ENCODE peak calls at places on chromosome 15, in eight cellular contexts. C is GM06990; E is pulmonary artery endothelial cell; B is psoas muscle; A is KBM-7; H is activated naive CD4-positive, alpha-beta T cell treated with Interleukin-2 at 50 U/mL for 16 hours; U is T-helper 2 cell; K is AG09319. R is an unnamed sample.

GRCh38 chr15:66108483-66109270 is 144.9 kb downstream of the MEGF11 start:
- DNase-seq in C (no peak), E (no peak), B (no peak), A (no peak), H (no peak), U (no peak), K (no peak), R (no peak)

GRCh38 chr15:52790941-52791751 is 1.0 kb upstream of the ONECUT1 start:
- DNase-seq in C (no peak), E (no peak), B (no peak), A (no peak), H (no peak), U (no peak), K (no peak), R (no peak)

GRCh38 chr15:79811406-79812405 is 85.1 kb downstream of the MTHFS start:
- DNase-seq in C (no peak), E (no peak), B (peak), A (no peak), H (no peak), U (no peak), K (peak), R (peak)

GRCh38 chr15:74036271-74037170 is 42.0 kb downstream of the PML start:
- DNase-seq in C (no peak), E (peak), B (no peak), A (peak), H (no peak), U (no peak), K (no peak), R (peak)

GRCh38 chr15:77025941-77026411 is 31.1 kb downstream of the PSTPIP1 start:
- DNase-seq in C (no peak), E (no peak), B (no peak), A (no peak), H (peak), U (no peak), K (no peak), R (no peak)

GRCh38 chr15:48802867-48803266 is 8.0 kb downstream of the CEP152 start:
- DNase-seq in C (no peak), E (no peak), B (no peak), A (no peak), H (no peak), U (no peak), K (peak), R (no peak)

GRCh38 chr15:69200773-69201745 is 40.6 kb downstream of the GLCE start:
- DNase-seq in C (no peak), E (no peak), B (no peak), A (no peak), H (no peak), U (no peak), K (no peak), R (no peak)

GRCh38 chr15:35697549-35698299 is 151.8 kb upstream of the DPH6 start:
- DNase-seq in C (no peak), E (peak), B (no peak), A (no peak), H (no peak), U (no peak), K (no peak), R (no peak)

GRCh38 chr15:87268675-87269074 is 987.9 kb downstream of the NTRK3 start:
- DNase-seq in C (no peak), E (no peak), B (no peak), A (no peak), H (no peak), U (no peak), K (no peak), R (no peak)

GRCh38 chr15:60721706-60722105 is 242.8 kb upstream of the ICE2 start:
- DNase-seq in C (peak), E (no peak), B (no peak), A (no peak), H (no peak), U (no peak), K (peak), R (no peak)

GRCh38 chr15:69380100-69380725 is 33.9 kb upstream of the KIF23 start:
- DNase-seq in C (no peak), E (no peak), B (no peak), A (peak), H (no peak), U (no peak), K (no peak), R (no peak)

GRCh38 chr15:91227062-91227461 is 127.0 kb downstream of the SV2B start:
- DNase-seq in C (no peak), E (no peak), B (no peak), A (no peak), H (no peak), U (no peak), K (no peak), R (no peak)

GRCh38 chr15:53710906-53711305 is 48.6 kb downstream of the WDR72 start:
- DNase-seq in C (no peak), E (no peak), B (no peak), A (no peak), H (no peak), U (no peak), K (no peak), R (no peak)

GRCh38 chr15:100777821-100778220 is 101.8 kb upstream of the ALDH1A3 start:
- DNase-seq in C (no peak), E (no peak), B (no peak), A (no peak), H (no peak), U (no peak), K (no peak), R (no peak)

GRCh38 chr15:52505141-52505540 is 23.5 kb downstream of the MYO5A start:
- DNase-seq in C (no peak), E (no peak), B (peak), A (no peak), H (no peak), U (no peak), K (no peak), R (no peak)

GRCh38 chr15:97547381-97547780 is 413.1 kb upstream of the ARRDC4 start:
- DNase-seq in C (no peak), E (no peak), B (no peak), A (peak), H (no peak), U (no peak), K (no peak), R (no peak)

GRCh38 chr15:56295433-56295832 is 51.8 kb upstream of the RFX7 start:
- DNase-seq in C (no peak), E (no peak), B (no peak), A (no peak), H (no peak), U (no peak), K (no peak), R (no peak)

GRCh38 chr15:48005077-48005476 is 115.7 kb upstream of the SLC24A5 start:
- DNase-seq in C (no peak), E (no peak), B (no peak), A (no peak), H (no peak), U (no peak), K (no peak), R (no peak)

GRCh38 chr15:86066174-86066829 is 13.4 kb upstream of the AGBL1 start:
- DNase-seq in C (no peak), E (no peak), B (no peak), A (no peak), H (no peak), U (no peak), K (no peak), R (no peak)

GRCh38 chr15:58213587-58214360 is 75.6 kb downstream of the AQP9 start:
- DNase-seq in C (no peak), E (no peak), B (no peak), A (no peak), H (no peak), U (no peak), K (peak), R (no peak)

GRCh38 chr15:68491415-68492106 is 59.6 kb upstream of the ITGA11 start:
- DNase-seq in C (no peak), E (no peak), B (no peak), A (no peak), H (no peak), U (no peak), K (no peak), R (no peak)

GRCh38 chr15:78259232-78259631 is 5.1 kb upstream of the DNAJA4 start:
- DNase-seq in C (no peak), E (no peak), B (no peak), A (no peak), H (no peak), U (no peak), K (no peak), R (no peak)

GRCh38 chr15:58547628-58548307 is 116.0 kb downstream of the LIPC start:
- DNase-seq in C (no peak), E (no peak), B (no peak), A (no peak), H (no peak), U (no peak), K (no peak), R (no peak)

GRCh38 chr15:70513818-70514217 is 249.5 kb downstream of the UACA start:
- DNase-seq in C (no peak), E (no peak), B (no peak), A (no peak), H (no peak), U (no peak), K (no peak), R (no peak)

R was measured in head of caudate nucleus.